ENCODE peak calls at places on chromosomes 12 and 14, in ten cellular contexts. K is ovary, J is thyroid gland, C is A549, Z is body of pancreas, E is stomach, G is lower leg skin, D is gastrocnemius medialis, M is NB4, N is breast epithelium. Y is an unnamed sample.

GRCh38 chr14:54975856-54976255 is 51.0 kb downstream of the WDHD1 start:
- DNase-seq in C (peak; percentile 4), K (no peak), E (no peak), N (no peak), J (no peak), Z (no peak), G (no peak), D (no peak), M (peak; percentile 11), Y (no peak)

GRCh38 chr14:51738754-51739153 is 87.0 kb downstream of the FRMD6 start:
- DNase-seq in K (no peak), G (no peak), Z (no peak), C (peak; percentile 20), D (peak; percentile 36), E (no peak), N (no peak), J (no peak), M (peak; percentile 4), Y (no peak)

GRCh38 chr12:645563-646071 is 17.6 kb downstream of the NINJ2 start:
- DNase-seq in M (peak; percentile 62), N (no peak), K (peak; percentile 66), C (peak; percentile 75), Z (peak; percentile 24), D (no peak), E (peak; percentile 38), J (peak; percentile 75), G (no peak), Y (peak; percentile 80)

GRCh38 chr12:53048780-53049401 is 974 bp upstream of the TNS2 start:
- DNase-seq in G (peak; percentile 94), D (no peak), E (peak; percentile 59), Z (peak; percentile 72), J (peak; percentile 57), K (peak; percentile 83), N (peak; percentile 39), C (peak; percentile 49), M (no peak), Y (peak; percentile 92)

GRCh38 chr12:50188875-50189575 is 21.9 kb upstream of the CERS5 start:
- DNase-seq in N (no peak), D (no peak), C (no peak), M (no peak), E (no peak), G (peak; percentile 37), J (peak; percentile 44), Z (no peak), K (no peak), Y (no peak)

GRCh38 chr12:11701398-11701797 is 51.9 kb downstream of the ETV6 start:
- DNase-seq in Z (no peak), G (no peak), D (no peak), C (no peak), J (no peak), M (no peak), K (no peak), E (no peak), N (no peak), Y (no peak)

GRCh38 chr12:1814266-1814665 is 6.1 kb upstream of the LRTM2 start:
- DNase-seq in N (no peak), M (peak; percentile 51), J (no peak), G (no peak), C (no peak), D (no peak), Z (no peak), E (no peak), K (no peak), Y (no peak)

GRCh38 chr12:19683178-19683927 is 244.1 kb downstream of the AEBP2 start:
- DNase-seq in C (peak; percentile 46), J (no peak), M (no peak), E (no peak), K (no peak), G (no peak), D (no peak), N (no peak), Z (no peak), Y (no peak)

GRCh38 chr12:60173213-60174170 is 577.7 kb downstream of the SLC16A7 start:
- DNase-seq in M (peak; percentile 75), N (no peak), K (no peak), D (no peak), Z (peak; percentile 18), J (no peak), C (no peak), E (no peak), G (no peak), Y (no peak)

GRCh38 chr12:102508052-102508451 is 27.7 kb upstream of the IGF1 start:
- DNase-seq in D (no peak), N (no peak), Z (no peak), E (no peak), J (no peak), G (no peak), C (no peak), K (no peak), M (no peak), Y (no peak)

GRCh38 chr12:105445261-105446015 is 114.9 kb downstream of the C12orf75 start:
- DNase-seq in C (peak; percentile 40), K (no peak), M (no peak), Z (no peak), E (no peak), D (no peak), N (no peak), J (no peak), G (no peak), Y (no peak)

GRCh38 chr14:64536488-64537245 is 3.9 kb upstream of the HSPA2 start:
- DNase-seq in K (no peak), D (no peak), M (no peak), Z (no peak), C (peak; percentile 39), N (no peak), E (no peak), G (no peak), J (no peak), Y (no peak)

GRCh38 chr12:54279632-54280400 is at the start of gene CBX5:
- DNase-seq in D (peak; percentile 99), C (peak; percentile 100), N (peak; percentile 100), E (peak; percentile 100), G (peak; percentile 100), M (peak; percentile 99), Z (peak; percentile 99), K (peak; percentile 99), J (peak; percentile 99), Y (peak; percentile 99)

GRCh38 chr12:54277823-54278276 is 2.1 kb downstream of the CBX5 start:
- DNase-seq in K (no peak), J (no peak), Z (no peak), G (no peak), N (no peak), C (no peak), D (no peak), E (no peak), M (peak; percentile 71), Y (no peak)

GRCh38 chr12:54280401-54281260 is at the start of gene HNRNPA1:
- DNase-seq in Z (peak; percentile 97), E (peak; percentile 96), N (peak; percentile 96), K (peak; percentile 93), J (peak; percentile 97), D (peak; percentile 99), G (peak; percentile 99), M (peak; percentile 100), C (peak; percentile 100), Y (peak; percentile 97)

GRCh38 chr12:54276368-54276767 is 3.6 kb downstream of the CBX5 start:
- DNase-seq in K (no peak), J (no peak), C (no peak), N (no peak), G (no peak), D (no peak), M (no peak), E (no peak), Z (no peak), Y (no peak)

DNA sequence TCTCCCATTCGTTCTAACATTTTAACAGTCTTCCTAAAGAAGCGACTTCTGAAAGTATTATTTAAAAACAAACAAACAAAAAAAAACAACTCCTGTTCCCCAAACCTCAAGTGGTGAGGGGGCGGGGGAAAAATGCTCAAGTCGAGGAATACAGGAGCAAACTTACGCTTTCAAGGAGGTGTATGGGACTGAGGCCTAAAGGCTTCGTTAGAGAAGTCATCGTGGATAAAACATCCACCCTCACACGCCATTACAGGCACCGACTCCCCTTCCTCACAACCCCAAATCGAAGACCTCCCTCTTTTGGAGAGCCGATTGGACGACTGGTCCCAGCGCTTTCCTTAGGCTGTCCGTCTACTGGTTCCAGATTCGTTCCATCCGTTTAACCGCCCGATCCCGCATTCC is 693 bp downstream of the CBX5 start:
- DNase-seq in D (no peak), Z (no peak), E (no peak), C (no peak), N (no peak), M (no peak), G (no peak), K (no peak), J (no peak), Y (no peak)
- TF ChIP-seq POLR2A in D (no peak), Z (no peak), E (peak; percentile 54), C (no peak), N (peak; percentile 47), M (no peak), G (no peak), K (peak; percentile 66), J (no peak), Y (no peak)

GRCh38 chr12:57864382-57864781 is 17.9 kb upstream of the CTDSP2 start:
- DNase-seq in K (no peak), D (no peak), C (no peak), G (no peak), Z (no peak), M (no peak), N (no peak), E (no peak), J (no peak), Y (no peak)
- TF ChIP-seq CTCF in K (no peak), D (no peak), C (no peak), G (no peak), Z (no peak), M (no peak), N (no peak), E (no peak), J (no peak), Y (no peak)

DNA sequence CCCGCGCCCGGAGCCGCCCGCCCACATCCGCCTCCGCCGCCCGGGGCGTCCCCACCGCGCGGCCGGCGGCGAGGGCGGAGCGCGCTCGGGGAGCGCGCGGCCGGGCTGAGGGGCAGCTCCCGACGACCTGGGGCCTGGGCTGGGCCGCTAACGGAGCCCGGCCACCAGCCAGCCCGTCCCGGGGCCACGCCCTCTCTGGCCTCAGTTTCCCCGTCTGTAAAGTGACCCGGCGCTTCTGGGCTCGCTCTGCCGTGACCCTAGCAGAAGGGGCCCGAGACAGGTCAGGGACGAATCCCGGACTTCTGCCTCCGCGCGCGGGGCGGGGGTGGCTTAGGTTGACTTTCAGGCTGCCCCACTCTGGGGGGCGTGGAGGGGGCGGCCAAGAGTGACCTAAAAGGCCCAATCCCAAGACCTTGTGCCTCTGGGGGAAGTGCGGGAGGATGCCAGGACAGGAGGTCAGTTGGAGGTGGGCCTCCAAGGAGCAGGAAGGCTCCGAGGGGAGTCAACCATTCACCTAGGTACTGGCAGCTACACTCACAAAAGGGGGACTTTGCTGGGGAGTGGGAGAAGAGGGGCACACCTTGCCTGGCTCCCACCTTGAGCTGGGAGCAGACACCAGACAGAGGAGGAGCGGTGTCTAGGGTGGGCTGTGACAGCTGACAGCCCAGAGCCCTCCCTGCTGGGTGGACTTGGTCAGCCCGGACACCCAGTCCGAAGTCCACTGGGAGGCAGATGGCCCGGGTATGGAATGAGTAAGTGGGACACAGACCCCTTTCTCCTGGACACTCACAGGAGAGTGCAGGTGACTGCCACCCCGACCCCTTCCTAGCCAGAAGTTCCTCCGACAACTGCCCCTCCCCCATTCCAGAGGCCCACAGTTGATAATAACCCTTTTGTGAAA is 483 bp upstream of the AKT1 start:
- DNase-seq in N (no peak), J (peak; percentile 53), Z (peak; percentile 70), D (no peak), M (peak; percentile 65), G (no peak), E (peak; percentile 68), K (peak; percentile 74), C (no peak), Y (peak; percentile 77)
- TF ChIP-seq POLR2A in N (no peak), J (peak; percentile 75), Z (peak; percentile 74), D (peak; percentile 88), M (peak; percentile 67), G (no peak), E (no peak), K (peak; percentile 80), C (peak; percentile 80), Y (peak; percentile 86)

GRCh38 chr12:130761537-130762318 is 45.6 kb upstream of the RIMBP2 start:
- DNase-seq in E (no peak), Z (peak; percentile 44), J (peak; percentile 33), G (no peak), M (peak; percentile 75), D (no peak), N (no peak), K (peak; percentile 72), C (peak; percentile 72), Y (peak; percentile 53)
- TF ChIP-seq CTCF in E (no peak), Z (peak; percentile 40), J (no peak), G (no peak), M (peak; percentile 61), D (no peak), N (no peak), K (no peak), C (peak; percentile 60), Y (peak; percentile 23)

Y was measured in heart left ventricle.